ENCODE peak calls at places on chromosome 14, in ten cellular contexts. A is A172; K is left ventricle myocardium inferior; V is anterior cingulate cortex; N is activated CD8-positive, alpha-beta memory T cell treated with anti-CD3 and anti-CD28 coated beads for 1 hour; I is nephron progenitor cell; L is fibroblast of mammary gland; C is Peyer's patch; G is NCI-H345; U is type B pancreatic cell. X is an unnamed sample.

GRCh38 chr14:101735453-101735852 is 26.1 kb upstream of the PPP2R5C start:
- DNase-seq in G (no peak), V (no peak), K (no peak), C (no peak), L (no peak), N (no peak), A (no peak), I (no peak), U (no peak), X (no peak)

GRCh38 chr14:70731447-70732239 is 77.7 kb downstream of the MAP3K9 start:
- DNase-seq in N (no peak), C (no peak), G (no peak), A (no peak), L (peak), I (no peak), U (no peak), K (no peak), V (no peak), X (no peak)

GRCh38 chr14:95057147-95057546 is 100.2 kb downstream of the DICER1 start:
- DNase-seq in I (no peak), V (no peak), C (no peak), K (no peak), U (no peak), G (no peak), A (no peak), N (no peak), L (no peak), X (no peak)

GRCh38 chr14:98704441-98704840 is 567.6 kb downstream of the BCL11B start:
- DNase-seq in A (no peak), N (no peak), L (no peak), G (no peak), I (no peak), C (peak), U (no peak), K (no peak), V (no peak), X (no peak)

GRCh38 chr14:94157195-94157594 is 16.9 kb upstream of the PPP4R4 start:
- DNase-seq in N (no peak), V (no peak), G (peak), L (no peak), A (no peak), K (no peak), U (no peak), C (no peak), I (no peak), X (no peak)

GRCh38 chr14:95507701-95508103 is 8.7 kb downstream of the SYNE3 start:
- DNase-seq in U (no peak), I (no peak), V (no peak), C (peak), N (no peak), K (no peak), L (peak), A (peak), G (no peak), X (no peak)

GRCh38 chr14:101755591-101756324 is 5.8 kb upstream of the PPP2R5C start:
- DNase-seq in N (no peak), A (no peak), L (no peak), U (no peak), G (no peak), V (no peak), K (no peak), C (no peak), I (no peak), X (no peak)

GRCh38 chr14:94132285-94132887 is 3.0 kb upstream of the IFI27L2 start:
- DNase-seq in G (peak), A (peak), I (peak), U (no peak), K (no peak), N (no peak), V (peak), L (peak), C (peak), X (no peak)

GRCh38 chr14:67620217-67620789 is 583 bp downstream of the ARG2 start:
- DNase-seq in K (no peak), I (peak), L (no peak), G (peak), N (no peak), C (no peak), U (no peak), A (no peak), V (no peak), X (peak)

GRCh38 chr14:76687611-76688372 is 73.5 kb upstream of the VASH1 start:
- DNase-seq in N (no peak), A (no peak), L (peak), V (no peak), G (no peak), U (peak), C (peak), K (no peak), I (no peak), X (peak)

GRCh38 chr14:74655597-74656389 is 43.8 kb upstream of the LTBP2 start:
- DNase-seq in K (no peak), N (no peak), U (no peak), A (no peak), V (no peak), C (no peak), L (peak), G (no peak), I (no peak), X (no peak)

GRCh38 chr14:79018846-79019245 is 848.7 kb downstream of the NRXN3 start:
- DNase-seq in N (no peak), V (no peak), C (no peak), L (peak), G (no peak), I (no peak), K (no peak), U (no peak), A (peak), X (no peak)

GRCh38 chr14:76647699-76648298 is 113.5 kb upstream of the VASH1 start:
- DNase-seq in C (peak), V (no peak), U (no peak), L (peak), I (peak), N (no peak), K (no peak), A (peak), G (peak), X (no peak)

X was measured in right lobe of liver.